ENCODE peak calls at places on chromosomes 1 and 21, in nine cellular contexts. V is hepatocyte, A is PC-3, L is H9, F is GM23248, Y is neuronal stem cell, C is mammary epithelial cell, T is OCI-LY7, P is fibroblast of lung. Q is an unnamed sample.

GRCh38 chr1:201718346-201719202 is 110.4 kb upstream of the IPO9 start:
- DNase-seq in V (no peak), A (no peak), L (no peak), F (no peak), Y (no peak), C (no peak), T (no peak), P (no peak), Q (peak)

GRCh38 chr1:200524092-200524491 is 96.5 kb downstream of the KIF14 start:
- DNase-seq in V (no peak), A (no peak), L (peak), F (no peak), Y (no peak), C (no peak), T (no peak), P (no peak), Q (peak)

GRCh38 chr1:199671684-199672083 is 355.8 kb upstream of the NR5A2 start:
- DNase-seq in V (no peak), A (no peak), L (no peak), F (no peak), Y (no peak), C (no peak), T (no peak), P (no peak), Q (no peak)

GRCh38 chr1:3127738-3128137 is 58.7 kb downstream of the PRDM16 start:
- DNase-seq in V (no peak), A (no peak), L (no peak), F (no peak), Y (no peak), C (no peak), T (no peak), P (no peak), Q (no peak)

GRCh38 chr1:17400725-17401341 is 28.8 kb downstream of the PADI6 start:
- DNase-seq in V (no peak), A (no peak), L (no peak), F (no peak), Y (no peak), C (no peak), T (no peak), P (no peak), Q (no peak)

GRCh38 chr21:44729336-44730027 is 18.1 kb upstream of the TSPEAR start:
- DNase-seq in V (no peak), A (no peak), L (peak), F (no peak), Y (no peak), C (no peak), T (no peak), P (no peak), Q (no peak)

GRCh38 chr1:21338568-21339401 is 48.5 kb upstream of the ECE1 start:
- DNase-seq in V (peak), A (peak), L (no peak), F (peak), Y (no peak), C (no peak), T (no peak), P (no peak), Q (no peak)

GRCh38 chr1:36864182-36865079 is 169.9 kb downstream of the GRIK3 start:
- DNase-seq in V (no peak), A (no peak), L (peak), F (no peak), Y (peak), C (no peak), T (peak), P (no peak), Q (peak)

GRCh38 chr1:50108497-50109073 is at the start of gene ELAVL4:
- DNase-seq in V (no peak), A (no peak), L (peak), F (no peak), Y (no peak), C (no peak), T (peak), P (no peak), Q (peak)

GRCh38 chr1:28091043-28091781 is 2.8 kb upstream of the EYA3 start:
- DNase-seq in V (peak), A (peak), L (peak), F (peak), Y (peak), C (peak), T (peak), P (peak), Q (peak)

GRCh38 chr1:241614572-241614971 is 25.6 kb downstream of the CHML start:
- DNase-seq in V (no peak), A (no peak), L (no peak), F (no peak), Y (no peak), C (no peak), T (no peak), P (no peak), Q (no peak)

GRCh38 chr1:209430821-209431259 is 152.7 kb upstream of the CAMK1G start:
- DNase-seq in V (no peak), A (no peak), L (no peak), F (no peak), Y (no peak), C (peak), T (no peak), P (no peak), Q (no peak)

GRCh38 chr1:20376880-20377494 is 86.3 kb downstream of the VWA5B1 start:
- DNase-seq in V (peak), A (peak), L (peak), F (peak), Y (peak), C (peak), T (peak), P (no peak), Q (peak)

GRCh38 chr21:29718081-29718815 is 221.5 kb downstream of the GRIK1 start:
- DNase-seq in V (no peak), A (peak), L (no peak), F (peak), Y (no peak), C (peak), T (no peak), P (peak), Q (no peak)

GRCh38 chr1:218785928-218786327 is 387.8 kb upstream of the LYPLAL1 start:
- DNase-seq in V (no peak), A (no peak), L (no peak), F (peak), Y (no peak), C (no peak), T (no peak), P (peak), Q (no peak)

GRCh38 chr1:228066891-228067654 is 15.4 kb upstream of the ARF1 start:
- DNase-seq in V (no peak), A (no peak), L (no peak), F (no peak), Y (no peak), C (no peak), T (no peak), P (no peak), Q (no peak)

GRCh38 chr1:185528084-185528656 is 206.0 kb upstream of the HMCN1 start:
- DNase-seq in V (no peak), A (peak), L (no peak), F (peak), Y (no peak), C (peak), T (no peak), P (no peak), Q (no peak)

GRCh38 chr1:225677350-225678124 is 24.6 kb upstream of the ENAH start:
- DNase-seq in V (peak), A (no peak), L (peak), F (no peak), Y (no peak), C (no peak), T (no peak), P (no peak), Q (no peak)

GRCh38 chr1:218347316-218347712 is 2.2 kb downstream of the TGFB2 start:
- DNase-seq in V (peak), A (peak), L (peak), F (peak), Y (no peak), C (peak), T (no peak), P (peak), Q (no peak)

GRCh38 chr1:203197625-203198024 is 11.1 kb upstream of the CHI3L1 start:
- DNase-seq in V (peak), A (no peak), L (no peak), F (peak), Y (no peak), C (peak), T (no peak), P (peak), Q (no peak)

GRCh38 chr1:224373008-224373590 is 16.4 kb downstream of the CNIH4 start:
- DNase-seq in V (no peak), A (no peak), L (no peak), F (no peak), Y (no peak), C (no peak), T (no peak), P (no peak), Q (no peak)

GRCh38 chr1:119611701-119612113 is 36.4 kb downstream of the ZNF697 start:
- DNase-seq in V (peak), A (peak), L (peak), F (peak), Y (peak), C (peak), T (peak), P (no peak), Q (peak)

GRCh38 chr1:214603819-214604252 is 841 bp downstream of the CENPF start:
- DNase-seq in V (no peak), A (no peak), L (no peak), F (peak), Y (no peak), C (no peak), T (peak), P (no peak), Q (peak)

GRCh38 chr1:166925791-166926483 is 49.4 kb downstream of the ILDR2 start:
- DNase-seq in V (no peak), A (peak), L (no peak), F (peak), Y (peak), C (no peak), T (no peak), P (peak), Q (no peak)

GRCh38 chr1:17197696-17198095 is 7.2 kb upstream of the PADI1 start:
- DNase-seq in V (no peak), A (no peak), L (no peak), F (no peak), Y (no peak), C (no peak), T (no peak), P (no peak), Q (no peak)

GRCh38 chr1:201737350-201738060 is 91.5 kb upstream of the IPO9 start:
- DNase-seq in V (peak), A (no peak), L (no peak), F (peak), Y (no peak), C (no peak), T (no peak), P (peak), Q (no peak)

GRCh38 chr1:58515794-58516401 is 30.6 kb downstream of the OMA1 start:
- DNase-seq in V (peak), A (peak), L (no peak), F (peak), Y (peak), C (peak), T (peak), P (peak), Q (peak)

GRCh38 chr1:186927884-186928283 is 99.1 kb downstream of the PLA2G4A start:
- DNase-seq in V (no peak), A (no peak), L (no peak), F (no peak), Y (no peak), C (peak), T (no peak), P (no peak), Q (no peak)

GRCh38 chr1:6075747-6076146 is 30.1 kb downstream of the KCNAB2 start:
- DNase-seq in V (no peak), A (peak), L (no peak), F (no peak), Y (no peak), C (peak), T (peak), P (no peak), Q (peak)

GRCh38 chr1:81478217-81478616 is 322.5 kb upstream of the ADGRL2 start:
- DNase-seq in V (no peak), A (no peak), L (no peak), F (no peak), Y (no peak), C (no peak), T (no peak), P (peak), Q (no peak)

GRCh38 chr1:64417828-64418227 is 52.1 kb upstream of the CACHD1 start:
- DNase-seq in V (no peak), A (no peak), L (no peak), F (no peak), Y (no peak), C (no peak), T (no peak), P (no peak), Q (no peak)

GRCh38 chr1:168243200-168243599 is 17.4 kb downstream of the SFT2D2 start:
- DNase-seq in V (no peak), A (no peak), L (no peak), F (no peak), Y (no peak), C (no peak), T (no peak), P (no peak), Q (no peak)

GRCh38 chr1:33338495-33339211 is 17.8 kb upstream of the A3GALT2 start:
- DNase-seq in V (peak), A (no peak), L (no peak), F (peak), Y (no peak), C (peak), T (no peak), P (peak), Q (no peak)

GRCh38 chr1:152869808-152870419 is 8.2 kb upstream of the SMCP start:
- DNase-seq in V (peak), A (peak), L (peak), F (peak), Y (peak), C (peak), T (peak), P (peak), Q (peak)

GRCh38 chr1:40362199-40362598 is 11.3 kb upstream of the SMAP2 start:
- DNase-seq in V (no peak), A (no peak), L (no peak), F (no peak), Y (no peak), C (no peak), T (no peak), P (no peak), Q (no peak)

GRCh38 chr21:43884012-43884860 is 19.2 kb downstream of the AGPAT3 start:
- DNase-seq in V (peak), A (peak), L (peak), F (no peak), Y (no peak), C (peak), T (no peak), P (peak), Q (no peak)

GRCh38 chr1:228087771-228088251 is 5.3 kb downstream of the ARF1 start:
- DNase-seq in V (no peak), A (peak), L (no peak), F (peak), Y (no peak), C (peak), T (no peak), P (peak), Q (no peak)

GRCh38 chr1:2378956-2379732 is 12.2 kb downstream of the MORN1 start:
- DNase-seq in V (no peak), A (no peak), L (no peak), F (no peak), Y (no peak), C (no peak), T (no peak), P (no peak), Q (no peak)

GRCh38 chr1:55993608-55994251 is 585.6 kb downstream of the PLPP3 start:
- DNase-seq in V (no peak), A (no peak), L (no peak), F (no peak), Y (no peak), C (no peak), T (no peak), P (no peak), Q (no peak)
- H3K27ac ChIP-seq in V (no peak), A (no peak), L (no peak), F (no peak), Y (no peak), C (no peak), T (no peak), P (no peak), Q (no peak)

DNA sequence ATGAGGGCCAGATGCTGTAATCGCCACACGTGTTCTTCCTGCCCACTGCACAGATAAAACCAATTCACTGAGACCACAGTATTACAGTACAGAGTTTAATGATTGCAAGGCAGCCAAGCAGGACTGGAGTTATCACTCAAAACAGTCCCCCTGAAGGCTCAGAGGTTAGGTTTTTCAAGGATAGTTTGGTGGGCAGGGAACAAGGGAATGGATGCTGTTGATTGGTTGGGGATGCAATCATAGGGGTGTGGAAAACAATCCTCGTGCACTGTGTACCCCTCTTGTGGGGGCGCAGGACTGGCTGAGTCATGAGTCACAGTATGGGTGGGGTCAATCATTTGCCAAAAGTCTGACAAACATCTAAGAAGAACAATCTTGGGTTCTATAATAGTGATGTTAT is 12.4 kb upstream of the USP1 start:
- DNase-seq in V (no peak), A (no peak), L (no peak), F (peak), Y (no peak), C (no peak), T (no peak), P (no peak), Q (no peak)
- H2AFZ ChIP-seq in V (peak), A (no peak), L (no peak), F (peak), Y (no peak), C (peak), T (no peak), P (peak), Q (no peak)

DNA sequence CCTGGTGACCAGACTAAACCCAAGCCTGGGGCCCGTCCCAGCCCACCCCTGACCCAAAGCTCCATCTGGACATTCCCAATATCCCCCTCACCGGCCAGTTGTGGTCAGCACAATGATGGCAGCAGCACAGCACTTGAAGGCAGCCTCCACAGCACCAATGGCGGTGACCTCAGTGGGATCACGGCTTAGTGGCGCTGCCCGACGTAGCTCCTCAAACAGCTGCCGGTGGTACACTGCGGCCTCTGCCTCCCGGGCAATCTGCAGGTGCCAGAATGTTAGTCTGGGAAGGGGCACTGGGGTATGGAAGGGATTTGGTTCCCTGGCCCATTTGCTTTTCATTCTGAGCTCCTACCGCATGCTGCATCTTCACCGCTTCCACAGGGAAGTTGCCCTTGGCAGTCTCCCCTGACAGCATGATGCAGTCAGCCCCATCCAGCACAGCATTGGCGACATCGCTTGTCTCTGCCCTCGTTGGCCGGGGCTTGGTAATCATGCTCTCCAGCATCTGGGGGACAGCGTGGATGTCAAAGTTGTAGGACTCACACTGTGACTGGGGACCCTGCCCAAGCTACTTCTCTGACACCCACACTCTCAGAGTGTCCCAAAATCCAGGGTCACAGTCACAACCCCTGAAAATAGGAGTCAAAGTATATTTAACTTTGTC is 8.0 kb downstream of the PKLR start:
- DNase-seq in V (no peak), A (no peak), L (no peak), F (no peak), Y (no peak), C (no peak), T (no peak), P (no peak), Q (no peak)
- H3K4me2 ChIP-seq in V (no peak), A (no peak), L (no peak), F (no peak), Y (no peak), C (no peak), T (no peak), P (no peak), Q (no peak)

DNA sequence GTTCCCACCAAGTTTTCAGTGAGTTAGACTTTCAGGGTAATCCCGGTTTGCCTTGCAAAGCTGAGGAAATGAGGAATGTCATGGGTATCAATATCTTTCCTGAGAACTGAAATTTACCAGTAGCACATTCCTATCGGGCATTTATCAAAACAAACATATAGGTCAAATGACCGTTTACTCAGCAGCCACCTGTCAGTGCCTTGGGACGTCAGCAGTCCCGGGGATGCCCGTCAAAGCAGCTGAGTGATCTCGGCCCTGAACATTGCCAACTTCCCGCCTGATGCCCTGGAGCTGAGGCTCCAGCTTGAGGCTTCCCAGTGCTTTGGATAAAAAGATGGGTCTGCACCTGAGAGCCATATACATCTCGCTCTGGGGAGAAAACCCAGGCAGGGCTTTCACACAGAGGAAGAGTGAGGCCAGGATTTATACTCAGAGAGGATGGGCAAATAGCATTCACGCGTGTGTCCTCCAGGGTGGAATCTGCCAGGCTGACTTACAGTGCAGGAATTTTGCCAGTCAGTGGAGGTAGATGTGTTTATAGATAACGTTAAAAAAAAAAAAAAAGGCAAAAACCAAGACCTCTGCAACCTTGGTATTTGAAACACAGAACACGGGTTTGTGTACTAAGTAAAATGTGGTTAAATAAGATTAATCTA is 435.7 kb upstream of the VAMP3 start:
- DNase-seq in V (no peak), A (peak), L (no peak), F (no peak), Y (no peak), C (peak), T (no peak), P (peak), Q (no peak)
- H3K27ac ChIP-seq in V (peak), A (no peak), L (no peak), F (no peak), Y (no peak), C (no peak), T (no peak), P (no peak), Q (no peak)

DNA sequence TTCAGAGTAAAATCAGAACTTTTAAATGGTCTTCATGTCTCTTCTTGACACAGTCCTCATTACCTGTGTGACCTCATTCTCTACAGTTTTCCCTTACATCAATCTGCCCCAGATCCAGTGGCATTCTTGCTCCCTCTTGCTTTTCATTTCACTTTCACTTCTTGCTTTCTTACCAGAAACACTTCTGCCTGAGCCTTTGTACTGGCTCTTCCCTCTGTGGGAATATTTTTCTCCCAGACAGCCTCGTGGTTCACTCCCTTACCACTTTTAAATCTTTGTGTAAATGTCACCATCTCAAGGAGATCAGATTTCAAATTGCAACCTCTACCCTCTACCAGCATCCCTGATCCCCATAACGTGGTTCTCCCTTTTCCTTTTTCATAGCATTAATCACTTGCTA is 73.2 kb downstream of the DISC1 start:
- DNase-seq in V (no peak), A (no peak), L (no peak), F (no peak), Y (no peak), C (no peak), T (no peak), P (peak), Q (no peak)
- H2AFZ ChIP-seq in V (no peak), A (no peak), L (no peak), F (no peak), Y (no peak), C (no peak), T (no peak), P (no peak), Q (no peak)

GRCh38 chr1:205266584-205267305 is 39.0 kb downstream of the TMCC2 start:
- DNase-seq in V (no peak), A (no peak), L (no peak), F (no peak), Y (no peak), C (no peak), T (no peak), P (no peak), Q (no peak)
- H3K4me2 ChIP-seq in V (no peak), A (no peak), L (no peak), F (no peak), Y (no peak), C (no peak), T (no peak), P (no peak), Q (no peak)

GRCh38 chr1:35452086-35452485 is 105.1 kb downstream of the KIAA0319L start:
- DNase-seq in V (peak), A (no peak), L (no peak), F (peak), Y (no peak), C (no peak), T (no peak), P (peak), Q (no peak)
- H3K27ac ChIP-seq in V (peak), A (no peak), L (no peak), F (peak), Y (no peak), C (no peak), T (no peak), P (peak), Q (peak)

GRCh38 chr1:26923711-26924110 is 2.2 kb downstream of the NUDC start:
- DNase-seq in V (no peak), A (peak), L (no peak), F (peak), Y (no peak), C (peak), T (no peak), P (peak), Q (no peak)
- H2AFZ ChIP-seq in V (no peak), A (no peak), L (no peak), F (no peak), Y (no peak), C (no peak), T (no peak), P (no peak), Q (no peak)